ENCODE peak calls at places on chromosomes 12 and 14, in eight cellular contexts. N is NCI-H2029; B is CD8-positive, alpha-beta memory T cell; P is SW480; Q is endothelial cell; H is CD4-positive, CD25-positive, alpha-beta regulatory T cell; K is T-helper 2 cell; M is HS-5. V is an unnamed sample.

GRCh38 chr12:108620236-108620879 is 13.3 kb downstream of the SELPLG start:
- DNase-seq in P (no peak), Q (no peak), K (no peak), B (no peak), H (no peak), N (no peak), M (no peak), V (no peak)

GRCh38 chr14:93953263-93953662 is 23.1 kb downstream of the ASB2 start:
- DNase-seq in B (no peak), Q (no peak), N (no peak), K (no peak), H (no peak), M (no peak), P (no peak), V (no peak)

GRCh38 chr12:3732901-3733300 is 20.0 kb downstream of the CRACR2A start:
- DNase-seq in H (no peak), B (no peak), P (peak; percentile 14), M (no peak), Q (no peak), K (no peak), N (peak; percentile 44), V (no peak)

GRCh38 chr14:70943838-70944237 is 36.6 kb downstream of the PCNX1 start:
- DNase-seq in N (no peak), H (no peak), M (no peak), Q (no peak), K (no peak), B (no peak), P (no peak), V (no peak)

GRCh38 chr12:1531160-1531653 is 63.2 kb downstream of the FBXL14 start:
- DNase-seq in B (no peak), M (no peak), P (no peak), K (no peak), N (no peak), Q (peak; percentile 29), H (no peak), V (no peak)

GRCh38 chr14:37669242-37669641 is 73.8 kb downstream of the TTC6 start:
- DNase-seq in B (no peak), N (no peak), K (no peak), P (no peak), H (no peak), M (no peak), Q (no peak), V (no peak)

GRCh38 chr12:86249856-86250255 is 6.3 kb downstream of the MGAT4C start:
- DNase-seq in N (no peak), M (no peak), H (no peak), P (no peak), K (no peak), Q (no peak), B (no peak), V (no peak)

GRCh38 chr14:35386673-35387125 is 17.9 kb downstream of the NFKBIA start:
- DNase-seq in Q (no peak), B (no peak), P (no peak), K (no peak), H (no peak), M (no peak), N (peak; percentile 99), V (no peak)

GRCh38 chr14:65226824-65227604 is 124.7 kb upstream of the MAX start:
- DNase-seq in K (no peak), N (no peak), Q (no peak), B (no peak), P (no peak), H (no peak), M (no peak), V (no peak)

GRCh38 chr14:78535041-78535440 is 364.9 kb downstream of the NRXN3 start:
- DNase-seq in B (no peak), N (no peak), M (no peak), P (no peak), Q (no peak), H (no peak), K (no peak), V (no peak)

GRCh38 chr12:67388331-67389163 is 119.4 kb downstream of the CAND1 start:
- DNase-seq in M (no peak), N (peak; percentile 19), P (peak; percentile 16), K (no peak), Q (peak; percentile 16), H (no peak), B (no peak), V (no peak)

GRCh38 chr12:89346741-89347324 is 5.5 kb downstream of the DUSP6 start:
- DNase-seq in B (no peak), N (peak; percentile 82), P (peak; percentile 71), K (no peak), H (no peak), Q (peak; percentile 51), M (no peak), V (no peak)

GRCh38 chr14:35637269-35637668 is 103.3 kb downstream of the INSM2 start:
- DNase-seq in N (no peak), B (no peak), P (no peak), Q (no peak), K (no peak), M (no peak), H (no peak), V (no peak)

GRCh38 chr12:60872850-60873713 is 1277.3 kb downstream of the SLC16A7 start:
- DNase-seq in H (no peak), Q (no peak), K (no peak), B (no peak), N (no peak), M (no peak), P (no peak), V (no peak)

GRCh38 chr14:104933721-104934379 is 9.2 kb downstream of the PLD4 start:
- DNase-seq in H (no peak), K (no peak), P (no peak), Q (no peak), N (no peak), B (no peak), M (no peak), V (no peak)

GRCh38 chr12:14387472-14387871 is 22.0 kb downstream of the ATF7IP start:
- DNase-seq in Q (no peak), K (no peak), P (no peak), B (no peak), H (no peak), M (no peak), N (no peak), V (no peak)

GRCh38 chr12:124888203-124888602 is 24.5 kb upstream of the SCARB1 start:
- DNase-seq in H (no peak), P (no peak), K (no peak), N (no peak), M (no peak), B (no peak), Q (no peak), V (no peak)

GRCh38 chr12:3249081-3249800 is 172.1 kb downstream of the TSPAN9 start:
- DNase-seq in Q (no peak), N (no peak), B (no peak), K (no peak), P (no peak), H (no peak), M (no peak), V (no peak)

GRCh38 chr12:4268549-4269181 is 4.9 kb upstream of the CCND2 start:
- DNase-seq in H (no peak), P (peak; percentile 34), Q (peak; percentile 13), M (no peak), B (no peak), K (no peak), N (no peak), V (no peak)

GRCh38 chr14:91354221-91354916 is 63.3 kb downstream of the CCDC88C start:
- DNase-seq in Q (no peak), M (no peak), K (no peak), B (no peak), N (no peak), P (no peak), H (no peak), V (no peak)

GRCh38 chr12:19915392-19916192 is 452.7 kb upstream of the PDE3A start:
- DNase-seq in Q (peak; percentile 15), N (peak; percentile 12), P (peak; percentile 40), B (no peak), H (no peak), K (no peak), M (no peak), V (no peak)

GRCh38 chr14:77151245-77151644 is 9.7 kb upstream of the ZDHHC22 start:
- DNase-seq in P (peak; percentile 37), N (no peak), K (no peak), B (no peak), Q (peak; percentile 66), H (no peak), M (no peak), V (no peak)

GRCh38 chr12:45774508-45775162 is 45.1 kb downstream of the ARID2 start:
- DNase-seq in P (no peak), N (no peak), K (no peak), M (no peak), H (no peak), B (no peak), Q (no peak), V (no peak)

GRCh38 chr14:30656190-30656632 is 34.1 kb downstream of the SCFD1 start:
- DNase-seq in Q (peak; percentile 54), M (peak; percentile 5), N (no peak), K (no peak), H (peak; percentile 8), P (peak; percentile 8), B (peak; percentile 1), V (peak; percentile 39)

GRCh38 chr14:83566567-83566966 is 1963.4 kb upstream of the FLRT2 start:
- DNase-seq in P (no peak), H (no peak), M (no peak), K (no peak), N (no peak), Q (no peak), B (no peak), V (no peak)

GRCh38 chr12:75177997-75178396 is 31.6 kb downstream of the KCNC2 start:
- DNase-seq in M (peak; percentile 92), H (no peak), Q (no peak), N (no peak), B (no peak), K (no peak), P (peak; percentile 68), V (no peak)

GRCh38 chr14:76056128-76056527 is 70.6 kb downstream of the IFT43 start:
- DNase-seq in M (no peak), P (peak; percentile 21), Q (no peak), N (no peak), K (no peak), B (no peak), H (no peak), V (peak; percentile 31)